ENCODE peak calls at places on chromosome 5, in five cellular contexts. One of them, this sample, is unnamed.

GRCh38 chr5:2903451-2904395 is 152.2 kb upstream of the IRX2 start:
- DNase-seq in stimulated activated CD4-positive, alpha-beta T cell treated with anti-CD3 and anti-CD28 coated beads, Interleukin-2, amount 100 ng/mL, for 48 hours: no peak
- DNase-seq in cardiac septum: no peak
- DNase-seq in HuH-7: no peak
- DNase-seq in heart right ventricle: no peak
- DNase-seq in this sample: no peak

GRCh38 chr5:105752801-105753200 is 1917.9 kb downstream of the EFNA5 start:
- DNase-seq in cardiac septum: no peak
- DNase-seq in stimulated activated CD4-positive, alpha-beta T cell treated with anti-CD3 and anti-CD28 coated beads, Interleukin-2, amount 100 ng/mL, for 48 hours: no peak
- DNase-seq in HuH-7: no peak
- DNase-seq in heart right ventricle: no peak
- DNase-seq in this sample: no peak

GRCh38 chr5:125894383-125894782 is 528.8 kb upstream of the GRAMD2B start:
- DNase-seq in stimulated activated CD4-positive, alpha-beta T cell treated with anti-CD3 and anti-CD28 coated beads, Interleukin-2, amount 100 ng/mL, for 48 hours: no peak
- DNase-seq in cardiac septum: no peak
- DNase-seq in heart right ventricle: no peak
- DNase-seq in HuH-7: no peak
- DNase-seq in this sample: peak

GRCh38 chr5:65364907-65365306 is 116.8 kb downstream of the ADAMTS6 start:
- DNase-seq in cardiac septum: no peak
- DNase-seq in HuH-7: no peak
- DNase-seq in heart right ventricle: no peak
- DNase-seq in stimulated activated CD4-positive, alpha-beta T cell treated with anti-CD3 and anti-CD28 coated beads, Interleukin-2, amount 100 ng/mL, for 48 hours: no peak
- DNase-seq in this sample: peak

GRCh38 chr5:170429014-170429413 is 39.8 kb upstream of the KCNMB1 start:
- DNase-seq in cardiac septum: peak
- DNase-seq in heart right ventricle: no peak
- DNase-seq in HuH-7: no peak
- DNase-seq in stimulated activated CD4-positive, alpha-beta T cell treated with anti-CD3 and anti-CD28 coated beads, Interleukin-2, amount 100 ng/mL, for 48 hours: no peak
- DNase-seq in this sample: peak

GRCh38 chr5:91058575-91058974 is 324.5 kb downstream of the ARRDC3 start:
- DNase-seq in heart right ventricle: no peak
- DNase-seq in HuH-7: no peak
- DNase-seq in stimulated activated CD4-positive, alpha-beta T cell treated with anti-CD3 and anti-CD28 coated beads, Interleukin-2, amount 100 ng/mL, for 48 hours: no peak
- DNase-seq in cardiac septum: no peak
- DNase-seq in this sample: no peak

GRCh38 chr5:35202319-35203111 is 27.8 kb downstream of the PRLR start:
- DNase-seq in HuH-7: peak
- DNase-seq in heart right ventricle: peak
- DNase-seq in stimulated activated CD4-positive, alpha-beta T cell treated with anti-CD3 and anti-CD28 coated beads, Interleukin-2, amount 100 ng/mL, for 48 hours: peak
- DNase-seq in cardiac septum: no peak
- DNase-seq in this sample: peak

GRCh38 chr5:159680095-159680494 is 236.2 kb upstream of the ADRA1B start:
- DNase-seq in HuH-7: no peak
- DNase-seq in stimulated activated CD4-positive, alpha-beta T cell treated with anti-CD3 and anti-CD28 coated beads, Interleukin-2, amount 100 ng/mL, for 48 hours: no peak
- DNase-seq in heart right ventricle: no peak
- DNase-seq in cardiac septum: no peak
- DNase-seq in this sample: no peak

GRCh38 chr5:174755103-174755502 is 30.7 kb downstream of the MSX2 start:
- DNase-seq in stimulated activated CD4-positive, alpha-beta T cell treated with anti-CD3 and anti-CD28 coated beads, Interleukin-2, amount 100 ng/mL, for 48 hours: no peak
- DNase-seq in cardiac septum: no peak
- DNase-seq in HuH-7: no peak
- DNase-seq in heart right ventricle: no peak
- DNase-seq in this sample: no peak

GRCh38 chr5:92552206-92553160 is 1028.5 kb downstream of the NR2F1-AS1 start:
- DNase-seq in stimulated activated CD4-positive, alpha-beta T cell treated with anti-CD3 and anti-CD28 coated beads, Interleukin-2, amount 100 ng/mL, for 48 hours: no peak
- DNase-seq in heart right ventricle: no peak
- DNase-seq in HuH-7: no peak
- DNase-seq in cardiac septum: no peak
- DNase-seq in this sample: no peak

GRCh38 chr5:76818844-76819831 is at the start of gene F2RL1:
- DNase-seq in HuH-7: peak
- DNase-seq in stimulated activated CD4-positive, alpha-beta T cell treated with anti-CD3 and anti-CD28 coated beads, Interleukin-2, amount 100 ng/mL, for 48 hours: peak
- DNase-seq in heart right ventricle: peak
- DNase-seq in cardiac septum: peak
- DNase-seq in this sample: peak

GRCh38 chr5:125528881-125529280 is 782.4 kb upstream of the ZNF608 start:
- DNase-seq in HuH-7: no peak
- DNase-seq in stimulated activated CD4-positive, alpha-beta T cell treated with anti-CD3 and anti-CD28 coated beads, Interleukin-2, amount 100 ng/mL, for 48 hours: no peak
- DNase-seq in cardiac septum: no peak
- DNase-seq in heart right ventricle: no peak
- DNase-seq in this sample: no peak

GRCh38 chr5:133114933-133115310 is 63.1 kb downstream of the HSPA4 start:
- DNase-seq in cardiac septum: no peak
- DNase-seq in stimulated activated CD4-positive, alpha-beta T cell treated with anti-CD3 and anti-CD28 coated beads, Interleukin-2, amount 100 ng/mL, for 48 hours: no peak
- DNase-seq in heart right ventricle: no peak
- DNase-seq in HuH-7: no peak
- DNase-seq in this sample: no peak

GRCh38 chr5:10636363-10637142 is 72.7 kb downstream of the ANKRD33B start:
- DNase-seq in heart right ventricle: no peak
- DNase-seq in cardiac septum: no peak
- DNase-seq in HuH-7: no peak
- DNase-seq in stimulated activated CD4-positive, alpha-beta T cell treated with anti-CD3 and anti-CD28 coated beads, Interleukin-2, amount 100 ng/mL, for 48 hours: no peak
- DNase-seq in this sample: no peak

GRCh38 chr5:144691936-144692335 is 521.3 kb downstream of the KCTD16 start:
- DNase-seq in HuH-7: no peak
- DNase-seq in heart right ventricle: no peak
- DNase-seq in cardiac septum: no peak
- DNase-seq in stimulated activated CD4-positive, alpha-beta T cell treated with anti-CD3 and anti-CD28 coated beads, Interleukin-2, amount 100 ng/mL, for 48 hours: no peak
- DNase-seq in this sample: no peak

GRCh38 chr5:88675159-88675757 is 207.7 kb downstream of the MEF2C start:
- DNase-seq in cardiac septum: no peak
- DNase-seq in heart right ventricle: no peak
- DNase-seq in HuH-7: no peak
- DNase-seq in stimulated activated CD4-positive, alpha-beta T cell treated with anti-CD3 and anti-CD28 coated beads, Interleukin-2, amount 100 ng/mL, for 48 hours: no peak
- DNase-seq in this sample: no peak

GRCh38 chr5:169648725-169649124 is 11.7 kb downstream of the DOCK2 start:
- DNase-seq in stimulated activated CD4-positive, alpha-beta T cell treated with anti-CD3 and anti-CD28 coated beads, Interleukin-2, amount 100 ng/mL, for 48 hours: no peak
- DNase-seq in cardiac septum: no peak
- DNase-seq in HuH-7: no peak
- DNase-seq in heart right ventricle: peak
- DNase-seq in this sample: peak

GRCh38 chr5:94431696-94432095 is 186.7 kb downstream of the KIAA0825 start:
- DNase-seq in cardiac septum: no peak
- DNase-seq in heart right ventricle: no peak
- DNase-seq in stimulated activated CD4-positive, alpha-beta T cell treated with anti-CD3 and anti-CD28 coated beads, Interleukin-2, amount 100 ng/mL, for 48 hours: no peak
- DNase-seq in HuH-7: no peak
- DNase-seq in this sample: peak

GRCh38 chr5:151020304-151021031 is at the start of gene GPX3:
- DNase-seq in stimulated activated CD4-positive, alpha-beta T cell treated with anti-CD3 and anti-CD28 coated beads, Interleukin-2, amount 100 ng/mL, for 48 hours: no peak
- DNase-seq in HuH-7: peak
- DNase-seq in cardiac septum: peak
- DNase-seq in heart right ventricle: peak
- DNase-seq in this sample: peak

GRCh38 chr5:75672616-75673015 is 44.6 kb downstream of the POC5 start:
- DNase-seq in heart right ventricle: no peak
- DNase-seq in stimulated activated CD4-positive, alpha-beta T cell treated with anti-CD3 and anti-CD28 coated beads, Interleukin-2, amount 100 ng/mL, for 48 hours: no peak
- DNase-seq in HuH-7: no peak
- DNase-seq in cardiac septum: no peak
- DNase-seq in this sample: no peak

GRCh38 chr5:90131734-90132133 is 277.8 kb downstream of the CETN3 start:
- DNase-seq in heart right ventricle: no peak
- DNase-seq in stimulated activated CD4-positive, alpha-beta T cell treated with anti-CD3 and anti-CD28 coated beads, Interleukin-2, amount 100 ng/mL, for 48 hours: no peak
- DNase-seq in HuH-7: no peak
- DNase-seq in cardiac septum: no peak
- DNase-seq in this sample: no peak

GRCh38 chr5:171258737-171259405 is 50.2 kb upstream of the TLX3 start:
- DNase-seq in cardiac septum: no peak
- DNase-seq in HuH-7: no peak
- DNase-seq in heart right ventricle: no peak
- DNase-seq in stimulated activated CD4-positive, alpha-beta T cell treated with anti-CD3 and anti-CD28 coated beads, Interleukin-2, amount 100 ng/mL, for 48 hours: no peak
- DNase-seq in this sample: no peak

GRCh38 chr5:111781200-111781599 is 24.2 kb upstream of the NREP start:
- DNase-seq in heart right ventricle: peak
- DNase-seq in stimulated activated CD4-positive, alpha-beta T cell treated with anti-CD3 and anti-CD28 coated beads, Interleukin-2, amount 100 ng/mL, for 48 hours: no peak
- DNase-seq in cardiac septum: no peak
- DNase-seq in HuH-7: no peak
- DNase-seq in this sample: no peak

GRCh38 chr5:56696900-56697299 is 118.4 kb upstream of the MAP3K1 start:
- DNase-seq in heart right ventricle: peak
- DNase-seq in HuH-7: no peak
- DNase-seq in stimulated activated CD4-positive, alpha-beta T cell treated with anti-CD3 and anti-CD28 coated beads, Interleukin-2, amount 100 ng/mL, for 48 hours: no peak
- DNase-seq in cardiac septum: no peak
- DNase-seq in this sample: peak

GRCh38 chr5:75567710-75568109 is 43.5 kb upstream of the ANKDD1B start:
- DNase-seq in HuH-7: no peak
- DNase-seq in stimulated activated CD4-positive, alpha-beta T cell treated with anti-CD3 and anti-CD28 coated beads, Interleukin-2, amount 100 ng/mL, for 48 hours: no peak
- DNase-seq in cardiac septum: no peak
- DNase-seq in heart right ventricle: no peak
- DNase-seq in this sample: no peak

GRCh38 chr5:143244000-143244736 is 159.3 kb downstream of the NR3C1 start:
- DNase-seq in HuH-7: no peak
- DNase-seq in heart right ventricle: peak
- DNase-seq in cardiac septum: no peak
- DNase-seq in stimulated activated CD4-positive, alpha-beta T cell treated with anti-CD3 and anti-CD28 coated beads, Interleukin-2, amount 100 ng/mL, for 48 hours: no peak
- DNase-seq in this sample: no peak